ENCODE peak calls at places on chromosomes 5 and 9, in seven cellular contexts. Z is kidney, O is astrocyte, A is Peyer's patch, Q is AG10803, W is thoracic aorta, F is IMR-90. S is an unnamed sample.

GRCh38 chr9:101026824-101027223 is 1.7 kb upstream of the PLPPR1 start:
- DNase-seq in A (no peak), Q (no peak), W (no peak), O (no peak), F (no peak), Z (no peak), S (no peak)

GRCh38 chr5:65926276-65926761 is at the start of gene ERBIN:
- DNase-seq in A (peak; percentile 83), Q (peak; percentile 90), O (peak; percentile 62), Z (peak; percentile 94), F (peak; percentile 82), W (peak; percentile 31), S (peak; percentile 86)

GRCh38 chr5:102583663-102584062 is 84.9 kb upstream of the SLCO6A1 start:
- DNase-seq in Z (no peak), W (no peak), O (peak; percentile 15), Q (peak; percentile 29), A (no peak), F (peak; percentile 18), S (no peak)

GRCh38 chr5:179533024-179533423 is 17.3 kb upstream of the RUFY1 start:
- DNase-seq in W (no peak), A (no peak), F (no peak), O (no peak), Z (no peak), Q (no peak), S (no peak)

GRCh38 chr9:132797861-132798659 is 80.0 kb downstream of the AK8 start:
- DNase-seq in Q (peak; percentile 11), O (no peak), W (no peak), A (no peak), F (no peak), Z (peak; percentile 59), S (no peak)

GRCh38 chr9:86907346-86907745 is 40.0 kb downstream of the GAS1 start:
- DNase-seq in Q (no peak), W (no peak), F (peak; percentile 62), O (no peak), Z (no peak), A (no peak), S (no peak)

GRCh38 chr9:75851917-75852316 is 38.6 kb upstream of the PCSK5 start:
- DNase-seq in W (no peak), F (no peak), A (no peak), Z (no peak), O (no peak), Q (no peak), S (no peak)

GRCh38 chr5:140575309-140575708 is 10.7 kb downstream of the SLC35A4 start:
- DNase-seq in O (no peak), F (peak; percentile 26), Q (peak; percentile 56), W (no peak), A (no peak), Z (no peak), S (peak; percentile 66)

GRCh38 chr9:72958485-72959266 is 5.8 kb upstream of the ALDH1A1 start:
- DNase-seq in W (no peak), Z (peak; percentile 49), A (no peak), Q (no peak), F (no peak), O (no peak), S (no peak)

GRCh38 chr9:72954431-72955420 is 1.9 kb upstream of the ALDH1A1 start:
- DNase-seq in F (no peak), Z (no peak), Q (peak; percentile 86), O (no peak), W (no peak), A (no peak), S (no peak)

DNA sequence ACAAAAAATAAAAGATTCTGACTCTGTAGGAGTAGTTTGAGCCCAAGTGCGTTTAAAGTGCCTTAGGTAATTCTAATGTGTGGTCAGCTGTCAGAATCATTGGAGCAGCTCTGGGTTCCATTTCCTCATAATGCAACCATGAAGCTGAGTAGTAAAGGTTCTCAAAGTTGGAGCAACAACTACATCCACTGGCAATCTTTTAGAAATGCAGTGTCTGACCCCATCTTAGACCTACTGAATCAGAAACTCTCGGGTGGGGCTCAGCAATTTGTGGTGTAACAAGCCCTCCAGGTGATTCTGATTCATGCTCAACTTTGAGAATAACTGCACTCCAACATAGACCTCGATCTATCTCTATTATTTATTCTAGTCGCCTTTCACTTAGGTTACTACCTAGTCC is 7.6 kb upstream of the ALDH1A1 start:
- DNase-seq in O (no peak), A (no peak), W (no peak), Z (no peak), Q (peak; percentile 9), F (no peak), S (no peak)
- TF ChIP-seq CTCF in O (no peak), A (no peak), W (no peak), Z (peak; percentile 20), Q (no peak), F (no peak), S (no peak)

GRCh38 chr9:3012245-3012644 is 168.3 kb upstream of the PUM3 start:
- DNase-seq in Z (no peak), Q (no peak), F (no peak), W (no peak), O (no peak), A (no peak), S (no peak)

GRCh38 chr9:3004572-3004971 is 160.7 kb upstream of the PUM3 start:
- DNase-seq in W (no peak), Z (no peak), F (no peak), Q (no peak), O (no peak), A (no peak), S (no peak)

GRCh38 chr9:3006917-3007316 is 163.0 kb upstream of the PUM3 start:
- DNase-seq in A (no peak), Q (no peak), F (no peak), W (no peak), Z (no peak), O (no peak), S (no peak)

GRCh38 chr9:3007331-3007730 is 163.4 kb upstream of the PUM3 start:
- DNase-seq in A (no peak), F (no peak), O (no peak), W (no peak), Z (no peak), Q (no peak), S (peak; percentile 44)

DNA sequence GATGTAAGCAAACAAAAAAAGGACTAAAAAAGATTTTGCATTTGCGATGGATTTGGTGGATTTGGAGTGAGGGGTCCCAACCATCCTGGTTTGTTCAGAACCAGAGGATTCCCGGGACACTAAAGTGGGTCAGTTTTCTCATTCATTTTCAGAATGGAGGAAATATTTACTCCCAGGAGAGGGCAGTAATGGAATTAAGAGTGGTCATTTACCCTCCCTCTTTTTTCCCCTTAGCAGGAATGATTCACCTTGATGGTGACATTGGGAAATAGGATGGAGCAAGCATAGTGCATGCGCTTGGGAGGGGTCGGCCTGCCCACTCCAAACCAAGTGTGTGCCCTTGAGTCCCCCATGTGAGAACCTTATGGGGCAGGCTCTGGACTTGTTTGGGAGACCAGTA is 164.2 kb upstream of the PUM3 start:
- DNase-seq in W (no peak), Z (no peak), A (no peak), O (no peak), F (no peak), Q (no peak), S (no peak)
- TF ChIP-seq CTCF in W (no peak), Z (no peak), A (no peak), O (no peak), F (no peak), Q (no peak), S (no peak)

GRCh38 chr5:122498163-122498562 is 186.1 kb downstream of the SNCAIP start:
- DNase-seq in A (no peak), Z (no peak), F (peak; percentile 32), Q (peak; percentile 42), O (no peak), W (no peak), S (no peak)

GRCh38 chr5:122490718-122491117 is 178.7 kb downstream of the SNCAIP start:
- DNase-seq in O (no peak), W (no peak), F (no peak), Q (no peak), Z (no peak), A (no peak), S (no peak)

GRCh38 chr5:122493776-122494518 is 181.9 kb downstream of the SNCAIP start:
- DNase-seq in F (no peak), Q (no peak), W (no peak), Z (no peak), A (no peak), O (no peak), S (no peak)

GRCh38 chr5:122493091-122493775 is 181.2 kb downstream of the SNCAIP start:
- DNase-seq in O (peak; percentile 49), Q (no peak), A (no peak), F (no peak), W (peak; percentile 40), Z (peak; percentile 70), S (peak; percentile 38)

GRCh38 chr5:122492675-122493074 is 180.6 kb downstream of the SNCAIP start:
- DNase-seq in F (no peak), Q (peak; percentile 22), W (no peak), O (no peak), Z (no peak), A (no peak), S (peak; percentile 37)
- TF ChIP-seq CTCF in F (peak; percentile 34), Q (peak; percentile 48), W (peak; percentile 12), O (peak; percentile 28), Z (no peak), A (peak; percentile 41), S (peak; percentile 44)

DNA sequence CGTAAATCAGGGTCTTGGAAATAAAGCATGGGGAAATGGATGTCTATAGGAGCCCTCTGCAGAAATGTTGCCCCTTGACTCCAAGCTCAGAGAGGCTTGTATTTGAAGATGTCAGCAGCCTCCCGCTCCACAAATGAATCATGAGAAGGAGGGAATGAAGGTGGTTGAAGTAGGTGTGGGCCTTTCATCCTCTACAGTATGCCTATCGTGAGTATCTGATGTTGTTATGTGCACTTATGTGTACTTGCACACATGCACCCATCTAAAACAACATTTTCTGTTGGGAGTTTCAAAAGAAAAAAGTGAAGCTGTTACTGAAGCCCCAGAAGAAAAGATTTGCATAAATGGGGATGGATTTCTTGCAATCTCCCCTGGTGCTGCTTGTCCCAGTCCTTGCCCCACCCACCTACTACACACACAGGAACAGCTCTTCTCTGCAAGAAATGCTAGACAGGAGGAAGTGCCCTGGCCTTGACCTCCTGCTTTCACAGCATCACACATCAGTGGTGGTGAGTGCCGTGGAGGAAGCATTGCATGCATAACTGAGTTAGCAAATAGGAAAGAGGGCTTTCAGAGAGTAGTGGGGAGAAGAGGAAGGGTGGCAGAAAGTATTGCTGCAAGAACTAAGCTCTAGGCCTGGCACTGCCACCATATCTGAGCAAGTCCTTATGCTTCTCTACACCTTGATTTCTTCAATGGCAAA is 156.1 kb downstream of the SNX18 start:
- DNase-seq in O (no peak), Q (no peak), F (peak; percentile 36), A (peak; percentile 85), W (no peak), Z (no peak), S (peak; percentile 41)
- TF ChIP-seq CTCF in O (no peak), Q (no peak), F (no peak), A (no peak), W (no peak), Z (no peak), S (no peak)

GRCh38 chr9:77649109-77649812 is 1.1 kb upstream of the GNA14 start:
- DNase-seq in W (no peak), O (peak; percentile 18), A (no peak), F (no peak), Q (peak; percentile 23), Z (no peak), S (no peak)
- TF ChIP-seq CTCF in W (no peak), O (peak; percentile 47), A (peak; percentile 38), F (peak; percentile 36), Q (peak; percentile 45), Z (peak; percentile 20), S (no peak)

DNA sequence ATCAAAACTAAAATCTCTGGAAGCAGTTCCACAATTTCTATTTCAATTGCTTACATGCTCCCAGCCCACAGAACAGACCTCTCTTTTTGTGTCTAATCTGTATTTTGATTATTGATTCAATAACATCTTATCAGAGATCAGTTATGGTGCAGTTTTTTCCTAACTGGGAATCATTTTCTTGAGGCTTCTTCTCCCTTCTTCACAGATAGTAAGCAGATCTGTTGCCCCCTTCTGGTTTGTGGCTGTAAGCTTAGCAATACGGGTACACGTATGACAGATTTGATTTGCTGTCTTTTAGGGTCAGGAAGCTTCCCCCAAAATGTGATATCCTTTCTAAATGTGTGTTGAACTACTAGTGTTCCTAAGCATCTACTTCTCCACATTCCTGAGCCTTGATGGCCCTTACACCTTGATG is 39.4 kb downstream of the MRPS27 start:
- DNase-seq in Q (peak; percentile 68), Z (no peak), O (peak; percentile 43), W (no peak), F (peak; percentile 66), A (no peak), S (no peak)
- TF ChIP-seq CTCF in Q (peak; percentile 86), Z (peak; percentile 25), O (peak; percentile 74), W (peak; percentile 45), F (peak; percentile 52), A (peak; percentile 27), S (no peak)

S was measured in Calu3.